ENCODE peak calls at places on chromosomes 4 and X, in six cellular contexts. Q is frontal cortex; V is sciatic nerve; F is stimulated activated CD4-positive, alpha-beta T cell treated with anti-CD3 and anti-CD28 coated beads, Interleukin-15, amount 100 ng/mL, for 24 hours; W is hypothalamus; H is retina. T is an unnamed sample.

GRCh38 chr4:54061067-54061466 is 3.3 kb downstream of the CHIC2 start:
- DNase-seq in Q (no peak), V (no peak), F (no peak), W (no peak), H (no peak), T (no peak)

GRCh38 chrX:110162867-110163266 is 155.0 kb downstream of the AMMECR1 start:
- DNase-seq in Q (no peak), V (no peak), F (no peak), W (no peak), H (no peak), T (no peak)

GRCh38 chrX:51837926-51838325 is 55.5 kb upstream of the MAGED1 start:
- DNase-seq in Q (no peak), V (peak), F (no peak), W (no peak), H (no peak), T (no peak)

GRCh38 chr4:126372634-126373033 is 1057.9 kb downstream of the FAT4 start:
- DNase-seq in Q (no peak), V (no peak), F (no peak), W (no peak), H (no peak), T (no peak)

GRCh38 chr4:105140684-105141490 is 5.8 kb upstream of the TET2 start:
- DNase-seq in Q (no peak), V (no peak), F (peak), W (no peak), H (peak), T (peak)

GRCh38 chr4:177464026-177464425 is 21.8 kb upstream of the AGA start:
- DNase-seq in Q (no peak), V (no peak), F (no peak), W (no peak), H (no peak), T (no peak)

GRCh38 chrX:2243913-2244460 is 256.8 kb downstream of the DHRSX start:
- DNase-seq in Q (no peak), V (no peak), F (no peak), W (no peak), H (no peak), T (no peak)

GRCh38 chrX:68632491-68632890 is 15.0 kb upstream of the STARD8 start:
- DNase-seq in Q (no peak), V (no peak), F (no peak), W (no peak), H (no peak), T (no peak)

GRCh38 chr4:31106419-31106818 is 386.2 kb downstream of the PCDH7 start:
- DNase-seq in Q (no peak), V (no peak), F (no peak), W (no peak), H (no peak), T (no peak)

GRCh38 chr4:153223935-153224334 is 19.7 kb downstream of the TRIM2 start:
- DNase-seq in Q (peak), V (no peak), F (no peak), W (no peak), H (no peak), T (no peak)

GRCh38 chr4:139242511-139243051 is 37.4 kb downstream of the MGARP start:
- DNase-seq in Q (no peak), V (no peak), F (no peak), W (no peak), H (no peak), T (no peak)

GRCh38 chr4:26055855-26056254 is 141.8 kb downstream of the SMIM20 start:
- DNase-seq in Q (no peak), V (no peak), F (no peak), W (no peak), H (no peak), T (no peak)

GRCh38 chr4:5962416-5962815 is 55.8 kb downstream of the C4orf50 start:
- DNase-seq in Q (no peak), V (no peak), F (no peak), W (no peak), H (peak), T (no peak)

GRCh38 chrX:40402771-40403533 is 177.8 kb upstream of the ATP6AP2 start:
- DNase-seq in Q (peak), V (no peak), F (peak), W (no peak), H (peak), T (peak)

GRCh38 chr4:71389149-71389840 is 50.5 kb downstream of the SLC4A4 start:
- DNase-seq in Q (no peak), V (peak), F (no peak), W (peak), H (no peak), T (no peak)

GRCh38 chr4:83456184-83456501 is 285 bp downstream of the MRPS18C start:
- DNase-seq in Q (no peak), V (no peak), F (no peak), W (no peak), H (no peak), T (no peak)

GRCh38 chr4:86848732-86849617 is at the start of gene SLC10A6:
- DNase-seq in Q (no peak), V (no peak), F (no peak), W (no peak), H (no peak), T (no peak)

GRCh38 chr4:153794001-153794400 is 5.1 kb upstream of the SFRP2 start:
- DNase-seq in Q (no peak), V (no peak), F (no peak), W (no peak), H (peak), T (no peak)

GRCh38 chr4:32488690-32489089 is 1768.5 kb downstream of the PCDH7 start:
- DNase-seq in Q (no peak), V (no peak), F (no peak), W (no peak), H (no peak), T (no peak)

GRCh38 chr4:182145360-182145905 is 97.8 kb upstream of the TENM3 start:
- DNase-seq in Q (no peak), V (no peak), F (no peak), W (no peak), H (no peak), T (no peak)

GRCh38 chrX:154727418-154728323 is 23.2 kb downstream of the GAB3 start:
- DNase-seq in Q (no peak), V (peak), F (no peak), W (no peak), H (no peak), T (no peak)

GRCh38 chrX:120309873-120310730 is 1.2 kb downstream of the TMEM255A start:
- DNase-seq in Q (no peak), V (peak), F (peak), W (no peak), H (peak), T (peak)

GRCh38 chr4:15333692-15334633 is 93.9 kb upstream of the C1QTNF7 start:
- DNase-seq in Q (no peak), V (no peak), F (no peak), W (no peak), H (no peak), T (no peak)

GRCh38 chr4:120096508-120097297 is 30.1 kb upstream of the MAD2L1 start:
- DNase-seq in Q (no peak), V (no peak), F (no peak), W (no peak), H (no peak), T (no peak)

GRCh38 chrX:154596290-154596929 is 11.5 kb downstream of the CTAG1A start:
- DNase-seq in Q (no peak), V (no peak), F (no peak), W (no peak), H (no peak), T (peak)

GRCh38 chr4:97404876-97405523 is 738.3 kb downstream of the STPG2 start:
- DNase-seq in Q (no peak), V (no peak), F (no peak), W (no peak), H (no peak), T (no peak)

GRCh38 chrX:136880003-136880451 is 498 bp downstream of the RBMX start:
- DNase-seq in Q (no peak), V (no peak), F (peak), W (peak), H (no peak), T (no peak)

GRCh38 chrX:10111364-10112148 is 45.2 kb upstream of the CLCN4 start:
- DNase-seq in Q (no peak), V (no peak), F (peak), W (no peak), H (no peak), T (peak)